ENCODE peak calls at places on chromosomes 4 and X, in four cellular contexts. T is upper lobe of right lung, X is H7, U is tibial artery. F is an unnamed sample.

GRCh38 chr4:52057196-52057595 is 6.1 kb downstream of the SPATA18 start:
- DNase-seq in U (no peak), T (no peak), X (no peak), F (no peak)

GRCh38 chrX:45351478-45351877 is 150.8 kb upstream of the DIPK2B start:
- DNase-seq in T (no peak), U (no peak), X (no peak), F (no peak)

GRCh38 chrX:150868625-150869024 is 29.8 kb downstream of the CD99L2 start:
- DNase-seq in X (no peak), T (no peak), U (no peak), F (no peak)

GRCh38 chrX:109660756-109661155 is 35.8 kb upstream of the KCNE5 start:
- DNase-seq in X (no peak), T (no peak), U (no peak), F (no peak)

GRCh38 chrX:106168107-106168506 is at the start of gene PWWP3B:
- DNase-seq in U (no peak), X (peak; percentile 16), T (peak; percentile 65), F (no peak)

GRCh38 chrX:118272237-118272636 is 73.7 kb upstream of the WDR44 start:
- DNase-seq in T (no peak), U (no peak), X (no peak), F (no peak)

GRCh38 chr4:120658772-120659171 is 263.8 kb downstream of the PRDM5 start:
- DNase-seq in U (no peak), T (no peak), X (no peak), F (no peak)

GRCh38 chr4:66613591-66613990 is 931.7 kb downstream of the CENPC start:
- DNase-seq in U (no peak), T (no peak), X (no peak), F (no peak)

GRCh38 chr4:24930136-24930535 is 17.3 kb upstream of the CCDC149 start:
- DNase-seq in T (no peak), X (no peak), U (no peak), F (no peak)

GRCh38 chr4:15659768-15660394 is 4.7 kb upstream of the FBXL5 start:
- DNase-seq in X (no peak), T (no peak), U (no peak), F (no peak)

GRCh38 chrX:19811807-19812604 is 75.4 kb downstream of the SH3KBP1 start:
- DNase-seq in U (no peak), X (no peak), T (no peak), F (no peak)

GRCh38 chrX:17395154-17395553 is 20.2 kb downstream of the NHS start:
- DNase-seq in T (no peak), U (no peak), X (no peak), F (no peak)

GRCh38 chr4:75011131-75011795 is 78.3 kb downstream of the PARM1 start:
- DNase-seq in T (no peak), U (no peak), X (no peak), F (no peak)

F was measured in SK-N-SH.